ENCODE peak calls at places on chromosomes 1 and 21, in nine cellular contexts. X is HS-5; F is ELR; L is GM23338; E is fibroblast of the aortic adventitia; I is midbrain; N is activated effector memory CD4-positive, alpha-beta T cell treated with Interleukin-2 at 50 U/mL for 16 hours; B is progenitor cell of endocrine pancreas; T is A172. A is an unnamed sample.

GRCh38 chr1:228987736-228988506 is 252.6 kb downstream of the RHOU start:
- DNase-seq in X (no peak), F (no peak), L (no peak), E (no peak), I (no peak), N (no peak), B (no peak), T (no peak), A (no peak)

GRCh38 chr1:8698937-8699447 is 118.4 kb downstream of the RERE start:
- DNase-seq in X (no peak), F (no peak), L (no peak), E (no peak), I (no peak), N (no peak), B (no peak), T (no peak), A (no peak)

GRCh38 chr21:29413683-29414082 is 115.0 kb downstream of the BACH1 start:
- DNase-seq in X (no peak), F (no peak), L (no peak), E (no peak), I (no peak), N (no peak), B (no peak), T (no peak), A (no peak)

GRCh38 chr1:231499148-231499763 is 29.2 kb upstream of the TSNAX start:
- DNase-seq in X (no peak), F (no peak), L (no peak), E (no peak), I (no peak), N (no peak), B (no peak), T (no peak), A (no peak)

GRCh38 chr1:241507189-241507820 is 12.2 kb downstream of the FH start:
- DNase-seq in X (no peak), F (no peak), L (no peak), E (peak; percentile 56), I (no peak), N (no peak), B (no peak), T (no peak), A (no peak)

GRCh38 chr1:12063141-12064072 is at the start of gene TNFRSF8:
- DNase-seq in X (no peak), F (peak; percentile 36), L (peak; percentile 85), E (peak; percentile 29), I (no peak), N (no peak), B (no peak), T (no peak), A (peak; percentile 33)

GRCh38 chr1:59915516-59915915 is 11.1 kb downstream of the CYP2J2 start:
- DNase-seq in X (no peak), F (no peak), L (no peak), E (no peak), I (no peak), N (no peak), B (no peak), T (no peak), A (no peak)

GRCh38 chr1:90706437-90707362 is 10.4 kb downstream of the BARHL2 start:
- DNase-seq in X (no peak), F (no peak), L (peak; percentile 81), E (no peak), I (no peak), N (no peak), B (peak; percentile 43), T (no peak), A (peak; percentile 82)

GRCh38 chr1:201888282-201889033 is at the start of gene SHISA4:
- DNase-seq in X (no peak), F (peak; percentile 69), L (peak; percentile 60), E (no peak), I (peak; percentile 95), N (no peak), B (peak; percentile 28), T (peak; percentile 93), A (peak; percentile 70)

GRCh38 chr1:225508538-225509375 is 80.9 kb upstream of the LBR start:
- DNase-seq in X (peak; percentile 88), F (peak; percentile 97), L (peak; percentile 66), E (peak; percentile 99), I (peak; percentile 82), N (no peak), B (no peak), T (peak; percentile 99), A (peak; percentile 63)

GRCh38 chr1:175678471-175678870 is 64.9 kb downstream of the TNR start:
- DNase-seq in X (no peak), F (no peak), L (no peak), E (no peak), I (no peak), N (no peak), B (no peak), T (no peak), A (no peak)

GRCh38 chr1:20446796-20447195 is 39.2 kb downstream of the CAMK2N1 start:
- DNase-seq in X (no peak), F (peak; percentile 48), L (no peak), E (peak; percentile 28), I (no peak), N (no peak), B (no peak), T (peak; percentile 5), A (no peak)

GRCh38 chr1:48500541-48501440 is 28.8 kb upstream of the SPATA6 start:
- DNase-seq in X (no peak), F (no peak), L (peak; percentile 19), E (no peak), I (no peak), N (no peak), B (no peak), T (no peak), A (no peak)

GRCh38 chr1:199857516-199857915 is 170.0 kb upstream of the NR5A2 start:
- DNase-seq in X (no peak), F (no peak), L (no peak), E (no peak), I (no peak), N (no peak), B (no peak), T (no peak), A (no peak)

GRCh38 chr1:63005812-63006211 is 221.9 kb downstream of the ATG4C start:
- DNase-seq in X (no peak), F (no peak), L (no peak), E (no peak), I (no peak), N (no peak), B (no peak), T (no peak), A (no peak)

GRCh38 chr1:226642421-226642820 is 93.9 kb downstream of the STUM start:
- DNase-seq in X (no peak), F (no peak), L (no peak), E (no peak), I (no peak), N (no peak), B (no peak), T (no peak), A (no peak)

GRCh38 chr21:26769613-26770188 is 75.5 kb downstream of the ADAMTS1 start:
- DNase-seq in X (no peak), F (peak; percentile 69), L (peak; percentile 64), E (peak; percentile 83), I (peak; percentile 69), N (no peak), B (no peak), T (peak; percentile 42), A (peak; percentile 33)

GRCh38 chr1:24896596-24897262 is 33.3 kb downstream of the RUNX3 start:
- DNase-seq in X (no peak), F (no peak), L (no peak), E (no peak), I (no peak), N (peak; percentile 0), B (no peak), T (no peak), A (no peak)

GRCh38 chr21:16713331-16714114 is 799.3 kb upstream of the CXADR start:
- DNase-seq in X (no peak), F (no peak), L (no peak), E (peak; percentile 78), I (no peak), N (no peak), B (no peak), T (no peak), A (no peak)

GRCh38 chr1:174812656-174813055 is 187.1 kb upstream of the CACYBP start:
- DNase-seq in X (no peak), F (peak; percentile 53), L (peak; percentile 30), E (peak; percentile 25), I (no peak), N (no peak), B (no peak), T (no peak), A (peak; percentile 81)

GRCh38 chr1:8419172-8419571 is 101.3 kb downstream of the SLC45A1 start:
- DNase-seq in X (no peak), F (no peak), L (no peak), E (peak; percentile 58), I (peak; percentile 24), N (no peak), B (no peak), T (no peak), A (peak; percentile 53)

GRCh38 chr1:86201321-86201720 is 44.7 kb upstream of the COL24A1 start:
- DNase-seq in X (no peak), F (no peak), L (no peak), E (peak; percentile 41), I (no peak), N (no peak), B (no peak), T (no peak), A (no peak)

GRCh38 chr1:243493156-243494129 is 237.6 kb downstream of the SDCCAG8 start:
- DNase-seq in X (no peak), F (no peak), L (no peak), E (peak; percentile 45), I (no peak), N (no peak), B (no peak), T (no peak), A (no peak)

GRCh38 chr1:177871633-177872562 is 98.0 kb downstream of the SEC16B start:
- DNase-seq in X (no peak), F (no peak), L (no peak), E (no peak), I (no peak), N (no peak), B (no peak), T (no peak), A (no peak)

A was measured in neural progenitor cell.